ENCODE peak calls at places on chromosome 13, in five cellular contexts. Z, K, Q, H and J are unnamed samples.
A peak's percentile ranks its signal among the peaks of the same experiment; 100 is the strongest.

GRCh38 chr13:82370306-82370705 is 1512.0 kb downstream of the SLITRK1 start:
- DNase-seq in H (no peak), K (no peak), Q (no peak), Z (no peak), J (no peak)

GRCh38 chr13:107883561-107884175 is 331.7 kb downstream of the LIG4 start:
- DNase-seq in Q (no peak), H (no peak), Z (no peak), K (no peak), J (no peak)

GRCh38 chr13:27635256-27635655 is 13.6 kb downstream of the POLR1D start:
- DNase-seq in Q (no peak), K (no peak), H (no peak), Z (no peak), J (no peak)

GRCh38 chr13:83666126-83666525 is 216.1 kb downstream of the SLITRK1 start:
- DNase-seq in Q (no peak), K (no peak), H (no peak), Z (no peak), J (no peak)

GRCh38 chr13:52450012-52450792 is at the start of gene VPS36:
- DNase-seq in Q (peak; percentile 97), K (peak; percentile 91), Z (peak; percentile 92), H (peak; percentile 98), J (peak; percentile 56)

GRCh38 chr13:99617474-99618255 is 116.4 kb downstream of the TM9SF2 start:
- DNase-seq in K (peak; percentile 67), Z (peak; percentile 46), Q (no peak), H (no peak), J (no peak)

GRCh38 chr13:27293873-27294515 is 23.4 kb downstream of the RASL11A start:
- DNase-seq in K (no peak), H (no peak), Z (no peak), Q (no peak), J (no peak)

GRCh38 chr13:99984134-99984462 is 2.5 kb downstream of the ZIC2 start:
- DNase-seq in K (no peak), Z (no peak), H (no peak), Q (no peak), J (no peak)

GRCh38 chr13:28423010-28423409 is 71.9 kb downstream of the FLT1 start:
- DNase-seq in H (peak; percentile 76), Z (peak; percentile 43), K (no peak), Q (peak; percentile 48), J (no peak)

GRCh38 chr13:25084101-25084500 is 11.8 kb upstream of the PABPC3 start:
- DNase-seq in Q (no peak), Z (no peak), H (no peak), K (no peak), J (no peak)

GRCh38 chr13:113151745-113152707 is 6.4 kb upstream of the PROZ start:
- DNase-seq in Q (no peak), Z (no peak), H (no peak), K (no peak), J (no peak)

GRCh38 chr13:48266150-48266549 is 33.1 kb downstream of the ITM2B start:
- DNase-seq in Q (no peak), H (no peak), K (no peak), Z (no peak), J (no peak)

GRCh38 chr13:88074794-88075509 is 403.8 kb downstream of the SLITRK5 start:
- DNase-seq in H (no peak), Z (no peak), K (no peak), Q (no peak), J (no peak)

GRCh38 chr13:37616131-37616530 is 17.6 kb upstream of the POSTN start:
- DNase-seq in H (no peak), Q (no peak), Z (no peak), K (no peak), J (no peak)

GRCh38 chr13:47299316-47299715 is 402.5 kb upstream of the HTR2A start:
- DNase-seq in Q (no peak), K (no peak), H (no peak), Z (no peak), J (no peak)

GRCh38 chr13:91544723-91545122 is 146.3 kb downstream of the GPC5 start:
- DNase-seq in Z (no peak), Q (no peak), K (no peak), H (no peak), J (no peak)

GRCh38 chr13:74132152-74132767 is 1.9 kb downstream of the KLF12 start:
- DNase-seq in Q (no peak), H (peak; percentile 49), Z (no peak), K (no peak), J (no peak)

GRCh38 chr13:42272115-42272756 is at the start of gene AKAP11:
- DNase-seq in K (peak; percentile 15), Q (no peak), H (peak; percentile 70), Z (peak; percentile 30), J (peak; percentile 15)

GRCh38 chr13:50291611-50292010 is 276.4 kb downstream of the KCNRG start:
- DNase-seq in Q (no peak), K (no peak), Z (no peak), H (no peak), J (no peak)

GRCh38 chr13:111626371-111627305 is 306.2 kb downstream of the TEX29 start:
- DNase-seq in K (no peak), Z (no peak), H (no peak), Q (no peak), J (no peak)

GRCh38 chr13:48318014-48318713 is 14.6 kb downstream of the RB1 start:
- DNase-seq in K (no peak), Z (no peak), H (no peak), Q (no peak), J (no peak)

GRCh38 chr13:99657848-99658265 is 156.6 kb downstream of the TM9SF2 start:
- DNase-seq in Q (peak; percentile 21), H (peak; percentile 53), K (peak; percentile 48), Z (peak; percentile 37), J (no peak)

GRCh38 chr13:52846567-52847321 is 1.7 kb downstream of the PCDH8 start:
- DNase-seq in Q (no peak), H (peak; percentile 62), K (no peak), Z (peak; percentile 24), J (no peak)

GRCh38 chr13:94620286-94620896 is 18.7 kb downstream of the GPR180 start:
- DNase-seq in Q (no peak), H (no peak), Z (no peak), K (peak; percentile 45), J (no peak)

GRCh38 chr13:44819245-44819644 is 170.0 kb downstream of the NUFIP1 start:
- DNase-seq in K (peak; percentile 79), Z (no peak), H (no peak), Q (no peak), J (no peak)

GRCh38 chr13:34430294-34430693 is 511.8 kb upstream of the NBEA start:
- DNase-seq in Z (no peak), K (no peak), Q (no peak), H (no peak), J (no peak)

GRCh38 chr13:27665333-27665732 is 43.6 kb downstream of the POLR1D start:
- DNase-seq in Q (no peak), H (no peak), Z (no peak), K (peak; percentile 7), J (no peak)

GRCh38 chr13:53064721-53065120 is 36.1 kb downstream of the OLFM4 start:
- DNase-seq in H (no peak), Z (no peak), K (no peak), Q (no peak), J (no peak)

GRCh38 chr13:44380404-44381165 is 7.0 kb downstream of the SERP2 start:
- DNase-seq in K (no peak), H (no peak), Q (no peak), Z (no peak), J (no peak)

GRCh38 chr13:87622921-87623320 is 48.2 kb upstream of the SLITRK5 start:
- DNase-seq in K (no peak), Z (no peak), H (no peak), Q (no peak), J (no peak)

GRCh38 chr13:51453308-51453958 is 597 bp upstream of the INTS6 start:
- DNase-seq in H (peak; percentile 93), K (no peak), Z (peak; percentile 83), Q (peak; percentile 87), J (peak; percentile 46)

GRCh38 chr13:109790951-109791605 is 4.7 kb upstream of the IRS2 start:
- DNase-seq in K (peak; percentile 69), H (peak; percentile 70), Q (no peak), Z (no peak), J (no peak)
- TF ChIP-seq CTCF in K (peak; percentile 68), H (no peak), Q (no peak), Z (no peak), J (peak; percentile 59)

GRCh38 chr13:114259974-114260373 is 21.4 kb upstream of the UPF3A start:
- DNase-seq in Q (no peak), Z (no peak), K (no peak), H (no peak), J (no peak)
- TF ChIP-seq CTCF in Q (no peak), Z (no peak), K (no peak), H (no peak), J (no peak)

GRCh38 chr13:22740264-22740663 is 440.5 kb upstream of the SGCG start:
- DNase-seq in Z (no peak), K (peak; percentile 11), Q (no peak), H (no peak), J (no peak)
- TF ChIP-seq CTCF in Z (no peak), K (no peak), Q (no peak), H (no peak), J (peak; percentile 7)

GRCh38 chr13:93233997-93234416 is 7.4 kb downstream of the GPC6 start:
- DNase-seq in K (peak; percentile 35), H (no peak), Z (no peak), Q (no peak), J (no peak)
- TF ChIP-seq CTCF in K (no peak), H (no peak), Z (peak; percentile 8), Q (no peak), J (peak; percentile 34)